ENCODE peak calls at places on chromosomes 12 and 14, in ten cellular contexts. One of them, this sample, is unnamed.

GRCh38 chr14:34693228-34693939 is 21.0 kb downstream of the CFL2 start:
- DNase-seq in heart right ventricle: no peak
- DNase-seq in psoas muscle: peak; percentile 24
- DNase-seq in tibial nerve: no peak
- DNase-seq in GM12865: no peak
- DNase-seq in NB4: peak; percentile 14
- DNase-seq in AG10803: no peak
- DNase-seq in OCI-LY7: peak; percentile 24
- DNase-seq in mucosa of descending colon: peak; percentile 64
- DNase-seq in epithelial cell of esophagus: peak; percentile 47
- DNase-seq in this sample: no peak

GRCh38 chr12:112419269-112420133 is 754 bp downstream of the PTPN11 start:
- DNase-seq in heart right ventricle: peak; percentile 63
- DNase-seq in psoas muscle: peak; percentile 79
- DNase-seq in tibial nerve: peak; percentile 53
- DNase-seq in GM12865: peak; percentile 29
- DNase-seq in NB4: no peak
- DNase-seq in AG10803: peak; percentile 83
- DNase-seq in OCI-LY7: no peak
- DNase-seq in mucosa of descending colon: no peak
- DNase-seq in epithelial cell of esophagus: peak; percentile 92
- DNase-seq in this sample: peak; percentile 87

GRCh38 chr14:30450620-30451019 is 108.3 kb upstream of the G2E3 start:
- DNase-seq in heart right ventricle: no peak
- DNase-seq in psoas muscle: no peak
- DNase-seq in tibial nerve: no peak
- DNase-seq in GM12865: no peak
- DNase-seq in NB4: no peak
- DNase-seq in AG10803: no peak
- DNase-seq in OCI-LY7: no peak
- DNase-seq in mucosa of descending colon: no peak
- DNase-seq in epithelial cell of esophagus: peak; percentile 39
- DNase-seq in this sample: peak; percentile 8

GRCh38 chr14:63853831-63854293 is 1.1 kb downstream of the SYNE2 start:
- DNase-seq in heart right ventricle: peak; percentile 41
- DNase-seq in psoas muscle: peak; percentile 47
- DNase-seq in tibial nerve: peak; percentile 52
- DNase-seq in GM12865: peak; percentile 74
- DNase-seq in NB4: no peak
- DNase-seq in AG10803: peak; percentile 37
- DNase-seq in OCI-LY7: peak; percentile 76
- DNase-seq in mucosa of descending colon: peak; percentile 69
- DNase-seq in epithelial cell of esophagus: peak; percentile 98
- DNase-seq in this sample: peak; percentile 68

GRCh38 chr14:56004807-56005579 is 113.2 kb upstream of the PELI2 start:
- DNase-seq in heart right ventricle: no peak
- DNase-seq in psoas muscle: no peak
- DNase-seq in tibial nerve: peak; percentile 22
- DNase-seq in GM12865: peak; percentile 69
- DNase-seq in NB4: no peak
- DNase-seq in AG10803: peak; percentile 86
- DNase-seq in OCI-LY7: peak; percentile 2
- DNase-seq in mucosa of descending colon: peak; percentile 70
- DNase-seq in epithelial cell of esophagus: peak; percentile 4
- DNase-seq in this sample: peak; percentile 85

GRCh38 chr14:57533214-57533613 is 39.6 kb upstream of the CCDC198 start:
- DNase-seq in heart right ventricle: no peak
- DNase-seq in psoas muscle: no peak
- DNase-seq in tibial nerve: peak; percentile 7
- DNase-seq in GM12865: peak; percentile 44
- DNase-seq in NB4: peak; percentile 30
- DNase-seq in AG10803: peak; percentile 4
- DNase-seq in OCI-LY7: peak; percentile 36
- DNase-seq in mucosa of descending colon: no peak
- DNase-seq in epithelial cell of esophagus: peak; percentile 25
- DNase-seq in this sample: peak; percentile 18

GRCh38 chr14:97359391-97359790 is 562.2 kb downstream of the VRK1 start:
- DNase-seq in heart right ventricle: no peak
- DNase-seq in psoas muscle: no peak
- DNase-seq in tibial nerve: no peak
- DNase-seq in GM12865: no peak
- DNase-seq in NB4: no peak
- DNase-seq in AG10803: no peak
- DNase-seq in OCI-LY7: no peak
- DNase-seq in mucosa of descending colon: no peak
- DNase-seq in epithelial cell of esophagus: no peak
- DNase-seq in this sample: no peak

GRCh38 chr12:52223411-52224039 is 9.5 kb upstream of the KRT7 start:
- DNase-seq in heart right ventricle: no peak
- DNase-seq in psoas muscle: no peak
- DNase-seq in tibial nerve: no peak
- DNase-seq in GM12865: no peak
- DNase-seq in NB4: no peak
- DNase-seq in AG10803: no peak
- DNase-seq in OCI-LY7: no peak
- DNase-seq in mucosa of descending colon: no peak
- DNase-seq in epithelial cell of esophagus: no peak
- DNase-seq in this sample: no peak

DNA sequence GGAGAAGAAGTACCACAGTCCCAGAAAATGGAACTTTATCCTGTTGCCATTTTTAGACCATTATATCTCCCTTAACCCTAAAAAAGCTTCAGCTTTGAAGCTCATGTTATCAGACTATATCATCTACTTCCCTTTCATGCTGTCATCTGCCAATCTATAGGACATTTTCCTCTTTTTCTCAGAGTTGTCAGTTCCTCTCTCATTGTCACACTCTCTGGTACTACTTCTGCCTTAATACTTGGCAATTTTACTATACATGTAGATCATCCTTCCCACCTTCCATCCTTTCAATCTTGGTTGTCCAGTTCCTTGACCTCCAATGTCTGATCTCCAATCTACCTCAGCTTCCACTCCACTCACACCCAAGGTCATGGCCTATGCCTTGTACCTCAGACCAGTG is 57.4 kb downstream of the SLC15A5 start:
- DNase-seq in heart right ventricle: no peak
- DNase-seq in psoas muscle: no peak
- DNase-seq in tibial nerve: no peak
- DNase-seq in GM12865: no peak
- DNase-seq in NB4: no peak
- DNase-seq in AG10803: no peak
- DNase-seq in OCI-LY7: no peak
- DNase-seq in mucosa of descending colon: no peak
- DNase-seq in epithelial cell of esophagus: no peak
- DNase-seq in this sample: no peak
- H3K4me3 ChIP-seq in heart right ventricle: no peak overlapping the region
- H3K4me3 ChIP-seq in psoas muscle: no peak overlapping the region
- H3K4me3 ChIP-seq in tibial nerve: no peak overlapping the region
- H3K4me3 ChIP-seq in GM12865: no peak overlapping the region
- H3K4me3 ChIP-seq in NB4: no peak overlapping the region
- H3K4me3 ChIP-seq in AG10803: no peak overlapping the region
- H3K4me3 ChIP-seq in OCI-LY7: no peak overlapping the region
- H3K4me3 ChIP-seq in mucosa of descending colon: no peak overlapping the region
- H3K4me3 ChIP-seq in epithelial cell of esophagus: no peak overlapping the region
- H3K4me3 ChIP-seq in this sample: no peak overlapping the region

DNA sequence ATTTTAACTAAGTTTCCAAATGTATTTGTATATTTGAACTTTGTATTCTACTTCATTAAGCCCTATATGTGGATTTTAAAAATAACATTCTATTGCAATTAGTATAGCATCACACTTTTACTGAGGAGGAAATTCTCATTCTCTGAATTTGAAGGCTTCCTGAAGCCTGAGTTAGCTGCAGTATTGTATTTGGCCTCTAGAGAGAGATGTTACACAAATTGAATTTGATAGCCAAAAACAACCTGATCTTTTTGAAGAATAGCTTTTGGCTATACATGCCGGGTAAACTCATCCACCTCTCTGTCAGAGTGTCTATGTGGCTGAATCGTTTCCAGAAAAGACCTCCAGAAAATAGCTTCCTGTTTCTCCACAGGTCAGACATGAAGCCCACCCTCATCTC is 316.5 kb upstream of the OR4E1 start:
- DNase-seq in heart right ventricle: no peak
- DNase-seq in psoas muscle: no peak
- DNase-seq in tibial nerve: no peak
- DNase-seq in GM12865: no peak
- DNase-seq in NB4: peak; percentile 8
- DNase-seq in AG10803: no peak
- DNase-seq in OCI-LY7: peak; percentile 33
- DNase-seq in mucosa of descending colon: no peak
- DNase-seq in epithelial cell of esophagus: no peak
- DNase-seq in this sample: no peak
- TF ChIP-seq CTCF in heart right ventricle: no peak
- TF ChIP-seq CTCF in psoas muscle: no peak
- TF ChIP-seq CTCF in tibial nerve: peak; percentile 14
- TF ChIP-seq CTCF in GM12865: peak; percentile 36
- TF ChIP-seq CTCF in NB4: peak; percentile 24
- TF ChIP-seq CTCF in AG10803: peak; percentile 40
- TF ChIP-seq CTCF in OCI-LY7: peak; percentile 75
- TF ChIP-seq CTCF in mucosa of descending colon: no peak
- TF ChIP-seq CTCF in epithelial cell of esophagus: peak; percentile 56
- TF ChIP-seq CTCF in this sample: peak; percentile 27

GRCh38 chr12:114447799-114448617 is 42.1 kb upstream of the TBX5 start:
- DNase-seq in heart right ventricle: no peak
- DNase-seq in psoas muscle: no peak
- DNase-seq in tibial nerve: no peak
- DNase-seq in GM12865: no peak
- DNase-seq in NB4: no peak
- DNase-seq in AG10803: no peak
- DNase-seq in OCI-LY7: no peak
- DNase-seq in mucosa of descending colon: no peak
- DNase-seq in epithelial cell of esophagus: no peak
- DNase-seq in this sample: no peak
- H3K4me3 ChIP-seq in heart right ventricle: no peak overlapping the region
- H3K4me3 ChIP-seq in psoas muscle: no peak overlapping the region
- H3K4me3 ChIP-seq in tibial nerve: no peak overlapping the region
- H3K4me3 ChIP-seq in GM12865: no peak overlapping the region
- H3K4me3 ChIP-seq in NB4: no peak overlapping the region
- H3K4me3 ChIP-seq in AG10803: no peak overlapping the region
- H3K4me3 ChIP-seq in OCI-LY7: no peak overlapping the region
- H3K4me3 ChIP-seq in mucosa of descending colon: no peak overlapping the region
- H3K4me3 ChIP-seq in epithelial cell of esophagus: no peak overlapping the region
- H3K4me3 ChIP-seq in this sample: no peak overlapping the region

GRCh38 chr12:107670999-107671643 is 14.5 kb upstream of the PWP1 start:
- DNase-seq in heart right ventricle: no peak
- DNase-seq in psoas muscle: no peak
- DNase-seq in tibial nerve: no peak
- DNase-seq in GM12865: peak; percentile 65
- DNase-seq in NB4: peak; percentile 79
- DNase-seq in AG10803: no peak
- DNase-seq in OCI-LY7: peak; percentile 34
- DNase-seq in mucosa of descending colon: peak; percentile 39
- DNase-seq in epithelial cell of esophagus: peak; percentile 40
- DNase-seq in this sample: peak; percentile 28
- TF ChIP-seq CTCF in heart right ventricle: no peak
- TF ChIP-seq CTCF in psoas muscle: peak; percentile 31
- TF ChIP-seq CTCF in tibial nerve: peak; percentile 34
- TF ChIP-seq CTCF in GM12865: peak; percentile 90
- TF ChIP-seq CTCF in NB4: peak; percentile 97
- TF ChIP-seq CTCF in AG10803: peak; percentile 48
- TF ChIP-seq CTCF in OCI-LY7: peak; percentile 86
- TF ChIP-seq CTCF in mucosa of descending colon: peak; percentile 23
- TF ChIP-seq CTCF in epithelial cell of esophagus: peak; percentile 59
- TF ChIP-seq CTCF in this sample: peak; percentile 76

GRCh38 chr14:105094193-105094907 is 29.1 kb upstream of the GPR132 start:
- DNase-seq in heart right ventricle: no peak
- DNase-seq in psoas muscle: no peak
- DNase-seq in tibial nerve: no peak
- DNase-seq in GM12865: no peak
- DNase-seq in NB4: no peak
- DNase-seq in AG10803: no peak
- DNase-seq in OCI-LY7: no peak
- DNase-seq in mucosa of descending colon: peak; percentile 58
- DNase-seq in epithelial cell of esophagus: no peak
- DNase-seq in this sample: no peak
- H3K4me3 ChIP-seq in heart right ventricle: peak overlapping the region; percentile 85
- H3K4me3 ChIP-seq in psoas muscle: peak overlapping the region; percentile 66
- H3K4me3 ChIP-seq in tibial nerve: peak overlapping the region; percentile 85
- H3K4me3 ChIP-seq in GM12865: peak overlapping the region; percentile 86
- H3K4me3 ChIP-seq in NB4: no peak overlapping the region
- H3K4me3 ChIP-seq in AG10803: peak overlapping the region; percentile 79
- H3K4me3 ChIP-seq in OCI-LY7: no peak overlapping the region
- H3K4me3 ChIP-seq in mucosa of descending colon: no peak overlapping the region
- H3K4me3 ChIP-seq in epithelial cell of esophagus: peak overlapping the region; percentile 64
- H3K4me3 ChIP-seq in this sample: peak overlapping the region; percentile 81

GRCh38 chr14:99609245-99610117 is 5.5 kb upstream of the CCDC85C start:
- DNase-seq in heart right ventricle: no peak
- DNase-seq in psoas muscle: no peak
- DNase-seq in tibial nerve: no peak
- DNase-seq in GM12865: no peak
- DNase-seq in NB4: no peak
- DNase-seq in AG10803: no peak
- DNase-seq in OCI-LY7: no peak
- DNase-seq in mucosa of descending colon: peak; percentile 65
- DNase-seq in epithelial cell of esophagus: peak; percentile 59
- DNase-seq in this sample: no peak
- TF ChIP-seq CTCF in heart right ventricle: no peak
- TF ChIP-seq CTCF in psoas muscle: no peak
- TF ChIP-seq CTCF in tibial nerve: peak; percentile 30
- TF ChIP-seq CTCF in GM12865: no peak
- TF ChIP-seq CTCF in NB4: no peak
- TF ChIP-seq CTCF in AG10803: no peak
- TF ChIP-seq CTCF in OCI-LY7: no peak
- TF ChIP-seq CTCF in mucosa of descending colon: no peak
- TF ChIP-seq CTCF in epithelial cell of esophagus: peak; percentile 74
- TF ChIP-seq CTCF in this sample: peak; percentile 33